ENCODE peak calls at places on chromosomes 13 and 19, in four cellular contexts. One of them, this sample, is unnamed.

GRCh38 chr13:75762066-75762937 is 126.2 kb downstream of the LMO7 start:
- DNase-seq in HepG2: peak; percentile 15
- DNase-seq in WTC11: no peak
- DNase-seq in GM12878: peak; percentile 84
- DNase-seq in this sample: no peak

GRCh38 chr13:40668335-40668734 is 1.9 kb upstream of the FOXO1 start:
- DNase-seq in GM12878: no peak
- DNase-seq in WTC11: peak; percentile 51
- DNase-seq in HepG2: peak; percentile 54
- DNase-seq in this sample: peak; percentile 50

GRCh38 chr13:59492030-59492636 is 671.6 kb downstream of the DIAPH3 start:
- DNase-seq in WTC11: no peak
- DNase-seq in GM12878: no peak
- DNase-seq in HepG2: no peak
- DNase-seq in this sample: no peak

GRCh38 chr19:35509018-35509652 is 4.3 kb downstream of the DMKN start:
- DNase-seq in GM12878: peak; percentile 40
- DNase-seq in HepG2: peak; percentile 42
- DNase-seq in WTC11: peak; percentile 60
- DNase-seq in this sample: no peak

GRCh38 chr19:53463263-53463662 is 4.3 kb upstream of the ZNF813 start:
- DNase-seq in HepG2: no peak
- DNase-seq in WTC11: peak; percentile 95
- DNase-seq in GM12878: no peak
- DNase-seq in this sample: peak; percentile 19

GRCh38 chr19:44653977-44654784 is 10.5 kb downstream of the PVR start:
- DNase-seq in GM12878: peak; percentile 38
- DNase-seq in HepG2: peak; percentile 36
- DNase-seq in WTC11: peak; percentile 83
- DNase-seq in this sample: peak; percentile 72

GRCh38 chr13:32191452-32191998 is 123.6 kb downstream of the ZAR1L start:
- DNase-seq in HepG2: no peak
- DNase-seq in GM12878: no peak
- DNase-seq in WTC11: no peak
- DNase-seq in this sample: no peak

GRCh38 chr19:7874080-7874856 is at the start of gene PRR36:
- DNase-seq in GM12878: no peak
- DNase-seq in HepG2: peak; percentile 58
- DNase-seq in WTC11: peak; percentile 88
- DNase-seq in this sample: no peak

GRCh38 chr13:43988302-43988701 is 108.6 kb downstream of the LACC1 start:
- DNase-seq in GM12878: no peak
- DNase-seq in HepG2: no peak
- DNase-seq in WTC11: no peak
- DNase-seq in this sample: no peak

GRCh38 chr19:15291089-15291488 is 41.2 kb downstream of the BRD4 start:
- DNase-seq in WTC11: no peak
- DNase-seq in HepG2: no peak
- DNase-seq in GM12878: no peak
- DNase-seq in this sample: no peak

GRCh38 chr13:50629497-50629896 is 214.0 kb downstream of the DLEU7 start:
- DNase-seq in GM12878: no peak
- DNase-seq in WTC11: no peak
- DNase-seq in HepG2: peak; percentile 59
- DNase-seq in this sample: no peak

GRCh38 chr13:27270594-27271520 is at the start of gene RASL11A:
- DNase-seq in WTC11: peak; percentile 87
- DNase-seq in HepG2: peak; percentile 70
- DNase-seq in GM12878: no peak
- DNase-seq in this sample: peak; percentile 78

GRCh38 chr19:54114340-54114826 is 1.1 kb downstream of the TFPT start:
- DNase-seq in WTC11: no peak
- DNase-seq in HepG2: no peak
- DNase-seq in GM12878: no peak
- DNase-seq in this sample: no peak

GRCh38 chr19:2274937-2275535 is 6.9 kb downstream of the PEAK3 start:
- DNase-seq in HepG2: peak; percentile 73
- DNase-seq in GM12878: no peak
- DNase-seq in WTC11: peak; percentile 84
- DNase-seq in this sample: peak; percentile 54

GRCh38 chr13:106710267-106710666 is 142.3 kb upstream of the ARGLU1 start:
- DNase-seq in WTC11: no peak
- DNase-seq in HepG2: no peak
- DNase-seq in GM12878: no peak
- DNase-seq in this sample: no peak

DNA sequence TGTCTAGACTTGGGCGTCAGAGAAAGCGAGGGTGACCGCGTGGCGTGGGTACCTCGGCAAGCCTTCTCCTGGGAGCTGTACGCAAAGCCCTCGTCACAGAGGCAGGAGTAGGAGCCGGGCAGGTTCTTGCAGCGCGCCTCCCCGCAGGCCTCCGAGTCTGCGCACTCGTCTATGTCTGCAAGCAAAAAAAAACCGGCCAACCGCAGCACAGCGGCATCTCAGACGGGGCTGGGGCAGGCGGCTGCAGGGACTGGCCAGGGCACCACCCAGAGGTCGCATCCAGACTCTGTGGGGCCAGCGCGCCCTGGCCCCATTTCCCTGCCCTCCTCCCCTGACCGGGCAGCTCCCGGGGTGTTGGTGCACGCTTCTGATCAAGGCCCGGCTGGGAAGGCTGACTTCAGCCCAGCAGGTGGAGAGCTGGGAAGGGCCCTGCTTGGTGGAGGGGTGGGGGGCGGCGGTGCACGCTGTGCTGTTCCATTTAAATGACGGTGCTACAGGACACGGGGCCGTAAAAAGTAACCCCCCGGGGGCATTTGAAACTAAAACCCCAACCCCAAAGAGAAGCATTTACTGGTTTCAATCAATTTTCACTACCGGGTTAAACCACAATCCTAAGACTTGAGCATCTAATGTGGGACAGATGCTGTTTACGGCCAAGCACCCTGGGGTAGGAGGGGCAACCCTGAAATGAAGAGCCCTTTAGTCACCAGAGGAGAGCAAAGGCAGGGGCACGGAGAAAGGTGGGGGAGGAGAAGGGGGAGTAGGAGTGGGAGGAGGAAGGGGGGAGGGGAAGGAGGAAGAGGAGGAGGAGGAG is 28.2 kb downstream of the GAS6 start:
- DNase-seq in HepG2: no peak
- DNase-seq in GM12878: no peak
- DNase-seq in WTC11: no peak
- DNase-seq in this sample: no peak
- TF ChIP-seq ETV6 in HepG2: no peak
- TF ChIP-seq ETV6 in GM12878: no peak
- TF ChIP-seq ETV6 in WTC11: no peak
- TF ChIP-seq ETV6 in this sample: no peak

GRCh38 chr19:21839966-21840365 is 4.0 kb upstream of the ZNF43 start:
- DNase-seq in GM12878: no peak
- DNase-seq in HepG2: no peak
- DNase-seq in WTC11: no peak
- DNase-seq in this sample: no peak

GRCh38 chr19:21841784-21842097 is 5.8 kb upstream of the ZNF43 start:
- DNase-seq in GM12878: no peak
- DNase-seq in WTC11: no peak
- DNase-seq in HepG2: no peak
- DNase-seq in this sample: no peak

GRCh38 chr19:21843081-21843480 is 7.1 kb upstream of the ZNF43 start:
- DNase-seq in GM12878: no peak
- DNase-seq in HepG2: no peak
- DNase-seq in WTC11: no peak
- DNase-seq in this sample: no peak

GRCh38 chr19:21838646-21839045 is 2.7 kb upstream of the ZNF43 start:
- DNase-seq in GM12878: no peak
- DNase-seq in WTC11: no peak
- DNase-seq in HepG2: no peak
- DNase-seq in this sample: no peak

DNA sequence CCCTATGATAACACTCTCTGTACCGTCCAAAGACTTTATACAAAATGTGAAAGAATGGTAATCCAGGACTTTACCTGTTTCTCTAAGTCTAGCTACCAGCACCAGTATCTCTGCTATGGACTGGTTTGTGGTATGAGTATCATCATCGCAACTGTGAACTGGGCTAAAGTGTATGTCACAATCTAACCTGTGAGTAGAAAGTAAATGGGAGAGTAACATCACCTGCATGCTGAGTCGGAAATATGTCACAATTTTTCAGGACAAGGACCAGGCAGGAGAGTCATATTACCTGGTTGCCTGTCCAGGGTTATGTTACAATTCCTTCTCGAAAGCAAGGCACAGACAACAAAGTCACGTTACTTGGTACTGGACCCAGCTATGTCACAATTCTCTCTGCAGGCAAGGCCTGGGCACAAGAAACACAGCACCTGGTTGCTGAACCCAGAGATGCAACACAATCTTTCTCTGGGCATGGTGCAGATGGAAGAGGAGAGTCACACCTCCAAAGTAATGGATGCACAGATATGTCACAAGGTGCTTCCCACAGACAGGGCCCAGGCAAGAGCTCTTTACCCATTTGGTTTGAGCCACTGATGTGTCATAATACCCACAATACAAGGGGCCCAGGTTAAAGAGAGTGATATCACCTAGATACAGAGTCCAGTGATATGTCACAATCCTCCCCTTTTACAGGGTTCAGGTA is 5.2 kb upstream of the ZNF43 start:
- DNase-seq in WTC11: no peak
- DNase-seq in HepG2: no peak
- DNase-seq in GM12878: no peak
- DNase-seq in this sample: no peak
- TF ChIP-seq ETV6 in WTC11: no peak
- TF ChIP-seq ETV6 in HepG2: no peak
- TF ChIP-seq ETV6 in GM12878: no peak
- TF ChIP-seq ETV6 in this sample: no peak

DNA sequence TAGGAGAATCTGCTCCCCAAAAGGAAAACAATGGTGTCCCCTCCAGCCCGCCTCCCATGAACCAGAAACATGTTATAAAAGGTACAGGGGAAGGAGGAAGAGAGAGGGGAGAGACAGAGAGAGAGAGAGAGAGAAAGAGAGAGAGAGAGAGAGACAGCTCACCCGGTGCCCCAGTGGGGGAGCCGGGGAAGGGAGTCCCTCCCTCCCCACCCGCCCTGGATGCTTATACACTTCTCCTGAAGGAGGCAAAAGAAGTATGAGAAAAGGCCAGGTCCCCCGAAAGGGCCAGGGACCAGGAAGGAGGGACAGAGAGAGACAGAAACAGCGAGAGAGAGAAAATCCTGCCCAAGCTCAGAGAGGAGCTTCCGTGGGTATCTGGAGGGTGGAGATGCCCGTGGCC is 30.1 kb upstream of the ASF1B start:
- DNase-seq in GM12878: no peak
- DNase-seq in HepG2: no peak
- DNase-seq in WTC11: no peak
- DNase-seq in this sample: no peak
- TF ChIP-seq ETV6 in GM12878: no peak
- TF ChIP-seq ETV6 in HepG2: no peak
- TF ChIP-seq ETV6 in WTC11: no peak
- TF ChIP-seq ETV6 in this sample: no peak

GRCh38 chr19:4063369-4064072 is 3.2 kb downstream of the ZBTB7A start:
- DNase-seq in WTC11: no peak
- DNase-seq in GM12878: no peak
- DNase-seq in HepG2: no peak
- DNase-seq in this sample: no peak
- TF ChIP-seq ETV6 in WTC11: no peak
- TF ChIP-seq ETV6 in GM12878: no peak
- TF ChIP-seq ETV6 in HepG2: no peak
- TF ChIP-seq ETV6 in this sample: no peak

GRCh38 chr19:55579766-55580621 is 654 bp downstream of the ZNF579 start:
- DNase-seq in HepG2: peak; percentile 16
- DNase-seq in WTC11: peak; percentile 33
- DNase-seq in GM12878: no peak
- DNase-seq in this sample: peak; percentile 43
- TF ChIP-seq ETV6 in HepG2: no peak
- TF ChIP-seq ETV6 in WTC11: no peak
- TF ChIP-seq ETV6 in GM12878: no peak
- TF ChIP-seq ETV6 in this sample: no peak

DNA sequence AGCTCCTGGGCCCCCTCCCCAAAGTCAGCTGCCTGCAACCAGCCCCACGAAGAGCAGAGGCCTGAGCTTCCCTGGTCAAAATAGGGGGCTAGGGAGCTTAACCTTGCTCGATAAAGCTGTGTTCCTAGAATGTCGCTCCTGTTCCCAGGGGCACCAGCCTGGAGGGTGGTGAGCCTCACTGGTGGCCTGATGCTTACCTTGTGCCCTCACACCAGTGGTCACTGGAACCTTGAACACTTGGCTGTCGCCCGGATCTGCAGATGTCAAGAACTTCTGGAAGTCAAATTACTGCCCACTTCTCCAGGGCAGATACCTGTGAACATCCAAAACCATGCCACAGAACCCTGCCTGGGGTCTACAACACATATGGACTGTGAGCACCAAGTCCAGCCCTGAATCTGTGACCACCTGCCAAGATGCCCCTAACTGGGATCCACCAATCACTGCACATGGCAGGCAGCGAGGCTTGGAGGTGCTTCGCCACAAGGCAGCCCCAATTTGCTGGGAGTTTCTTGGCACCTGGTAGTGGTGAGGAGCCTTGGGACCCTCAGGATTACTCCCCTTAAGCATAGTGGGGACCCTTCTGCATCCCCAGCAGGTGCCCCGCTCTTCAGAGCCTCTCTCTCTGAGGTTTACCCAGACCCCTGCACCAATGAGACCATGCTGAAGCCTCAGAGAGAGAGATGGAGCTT is 4.7 kb upstream of the CEACAM5 start:
- DNase-seq in HepG2: no peak
- DNase-seq in GM12878: no peak
- DNase-seq in WTC11: peak; percentile 3
- DNase-seq in this sample: no peak
- TF ChIP-seq ETV6 in HepG2: no peak
- TF ChIP-seq ETV6 in GM12878: no peak
- TF ChIP-seq ETV6 in WTC11: no peak
- TF ChIP-seq ETV6 in this sample: no peak

DNA sequence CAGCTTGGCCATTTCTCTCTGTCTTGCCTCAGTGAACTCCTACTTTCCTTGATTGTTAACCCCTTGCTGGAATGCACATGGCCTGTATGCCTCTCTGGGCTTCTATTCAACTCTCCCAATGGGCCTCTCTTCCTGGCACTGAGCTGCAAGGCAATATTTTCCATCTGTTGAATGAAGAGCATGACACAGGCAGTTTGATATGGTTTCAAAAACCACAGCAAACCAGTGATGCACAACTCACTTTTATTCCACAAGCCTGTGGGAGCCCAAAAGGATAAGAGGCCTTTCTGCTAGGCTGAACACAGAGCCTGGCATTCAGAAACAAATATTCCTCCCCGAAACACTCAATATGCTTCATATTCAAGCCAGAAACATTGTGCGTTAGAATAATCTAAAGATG is 443.0 kb upstream of the SPRY2 start:
- DNase-seq in HepG2: no peak
- DNase-seq in WTC11: no peak
- DNase-seq in GM12878: no peak
- DNase-seq in this sample: no peak
- TF ChIP-seq ETV6 in HepG2: no peak
- TF ChIP-seq ETV6 in WTC11: no peak
- TF ChIP-seq ETV6 in GM12878: no peak
- TF ChIP-seq ETV6 in this sample: no peak

GRCh38 chr13:102817907-102818306 is 19.0 kb downstream of the BIVM start:
- DNase-seq in WTC11: no peak
- DNase-seq in GM12878: no peak
- DNase-seq in HepG2: no peak
- DNase-seq in this sample: no peak
- TF ChIP-seq ETV6 in WTC11: no peak
- TF ChIP-seq ETV6 in GM12878: no peak
- TF ChIP-seq ETV6 in HepG2: no peak
- TF ChIP-seq ETV6 in this sample: no peak